ENCODE peak calls at places on chromosomes 13 and 19, in five cellular contexts. S is neural crest cell, B is RWPE2, Y is left lung, U is cardiac muscle cell. A is an unnamed sample.

GRCh38 chr19:32339988-32340874 is 5.2 kb upstream of the ZNF507 start:
- DNase-seq in Y (peak), U (peak), B (no peak), S (peak), A (no peak)

GRCh38 chr19:48913114-48913513 is 13.0 kb downstream of the NUCB1 start:
- DNase-seq in S (no peak), Y (no peak), B (no peak), U (no peak), A (no peak)

GRCh38 chr13:34474469-34474868 is 467.6 kb upstream of the NBEA start:
- DNase-seq in S (no peak), Y (no peak), U (no peak), B (no peak), A (no peak)

GRCh38 chr19:39136225-39136940 is 10.8 kb downstream of the PAK4 start:
- DNase-seq in Y (no peak), B (no peak), U (no peak), S (no peak), A (no peak)

GRCh38 chr19:18473003-18473705 is 35.2 kb upstream of the ISYNA1 start:
- DNase-seq in Y (no peak), S (no peak), U (no peak), B (no peak), A (no peak)

GRCh38 chr19:35419046-35419445 is 29.0 kb upstream of the FFAR2 start:
- DNase-seq in S (no peak), B (no peak), U (no peak), Y (no peak), A (no peak)

GRCh38 chr13:98768522-98768921 is 16.1 kb upstream of the SLC15A1 start:
- DNase-seq in S (no peak), Y (no peak), U (no peak), B (no peak), A (no peak)

GRCh38 chr19:49149652-49150105 is 5.5 kb downstream of the HRC start:
- DNase-seq in Y (peak), U (peak), B (no peak), S (peak), A (no peak)

GRCh38 chr13:33978653-33979052 is 160.7 kb downstream of the RFC3 start:
- DNase-seq in U (no peak), S (no peak), Y (no peak), B (no peak), A (no peak)

GRCh38 chr19:32232449-32232848 is 113.0 kb upstream of the ZNF507 start:
- DNase-seq in S (no peak), U (no peak), B (no peak), Y (no peak), A (no peak)

GRCh38 chr13:43180036-43180660 is 156.8 kb downstream of the DNAJC15 start:
- DNase-seq in B (no peak), U (no peak), Y (no peak), S (no peak), A (no peak)

GRCh38 chr13:43185206-43185605 is 161.8 kb downstream of the DNAJC15 start:
- DNase-seq in U (no peak), B (no peak), Y (no peak), S (no peak), A (no peak)

DNA sequence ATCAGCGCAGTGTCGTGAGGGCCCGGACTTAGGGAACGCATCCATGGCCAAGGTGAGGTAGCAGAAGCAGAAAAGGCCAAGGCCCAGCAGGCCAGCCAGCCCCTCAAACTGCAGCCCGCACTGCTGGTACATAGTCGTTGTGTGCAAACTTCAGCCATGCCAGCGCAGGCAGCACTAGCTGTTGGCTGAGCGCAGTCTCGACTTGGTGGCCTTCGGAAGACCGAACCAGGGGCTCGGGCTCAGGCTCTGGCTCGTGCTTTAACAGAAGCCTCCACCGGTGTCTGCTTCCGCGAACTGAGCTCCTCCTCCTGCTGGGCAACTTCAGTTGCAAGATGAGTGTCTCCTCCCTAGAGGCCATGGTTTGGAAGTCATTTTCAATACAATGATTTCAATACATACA is 157.5 kb downstream of the DNAJC15 start:
- DNase-seq in Y (no peak), S (no peak), B (no peak), U (no peak), A (no peak)
- TF ChIP-seq CTCF in Y (no peak), S (no peak), B (no peak), U (no peak), A (no peak)

DNA sequence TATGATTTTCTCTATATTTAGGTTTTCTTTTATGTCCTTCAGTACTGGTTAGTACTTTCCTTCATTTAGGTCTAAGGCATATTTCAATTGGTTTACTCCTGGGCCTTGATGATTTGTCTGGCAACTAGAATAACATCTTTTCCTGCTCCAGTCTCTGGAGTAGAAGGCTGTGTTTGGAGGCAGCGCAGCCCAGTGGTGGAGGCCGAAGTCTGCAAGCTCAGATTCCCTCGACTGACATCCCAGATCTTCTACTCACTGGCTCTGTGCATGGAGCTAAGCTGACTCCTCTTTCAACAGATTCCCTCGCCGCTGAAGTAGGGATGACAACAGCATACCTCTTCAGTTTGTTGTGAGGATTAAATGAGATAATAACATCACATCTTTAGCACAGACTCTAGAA is 141.0 kb downstream of the RAP2A start:
- DNase-seq in B (no peak), S (no peak), Y (no peak), U (peak), A (no peak)
- TF ChIP-seq CTCF in B (peak), S (peak), Y (peak), U (peak), A (peak)

GRCh38 chr19:2613507-2614295 is 88.8 kb downstream of the GNG7 start:
- DNase-seq in U (peak), B (no peak), Y (peak), S (peak), A (no peak)

GRCh38 chr19:2609389-2610116 is 92.9 kb downstream of the GNG7 start:
- DNase-seq in S (no peak), U (no peak), B (no peak), Y (peak), A (no peak)

GRCh38 chr19:2612619-2613249 is 89.8 kb downstream of the GNG7 start:
- DNase-seq in U (no peak), Y (no peak), S (no peak), B (no peak), A (no peak)

GRCh38 chr19:2610637-2611482 is 91.6 kb downstream of the GNG7 start:
- DNase-seq in Y (peak), U (peak), B (peak), S (peak), A (peak)

DNA sequence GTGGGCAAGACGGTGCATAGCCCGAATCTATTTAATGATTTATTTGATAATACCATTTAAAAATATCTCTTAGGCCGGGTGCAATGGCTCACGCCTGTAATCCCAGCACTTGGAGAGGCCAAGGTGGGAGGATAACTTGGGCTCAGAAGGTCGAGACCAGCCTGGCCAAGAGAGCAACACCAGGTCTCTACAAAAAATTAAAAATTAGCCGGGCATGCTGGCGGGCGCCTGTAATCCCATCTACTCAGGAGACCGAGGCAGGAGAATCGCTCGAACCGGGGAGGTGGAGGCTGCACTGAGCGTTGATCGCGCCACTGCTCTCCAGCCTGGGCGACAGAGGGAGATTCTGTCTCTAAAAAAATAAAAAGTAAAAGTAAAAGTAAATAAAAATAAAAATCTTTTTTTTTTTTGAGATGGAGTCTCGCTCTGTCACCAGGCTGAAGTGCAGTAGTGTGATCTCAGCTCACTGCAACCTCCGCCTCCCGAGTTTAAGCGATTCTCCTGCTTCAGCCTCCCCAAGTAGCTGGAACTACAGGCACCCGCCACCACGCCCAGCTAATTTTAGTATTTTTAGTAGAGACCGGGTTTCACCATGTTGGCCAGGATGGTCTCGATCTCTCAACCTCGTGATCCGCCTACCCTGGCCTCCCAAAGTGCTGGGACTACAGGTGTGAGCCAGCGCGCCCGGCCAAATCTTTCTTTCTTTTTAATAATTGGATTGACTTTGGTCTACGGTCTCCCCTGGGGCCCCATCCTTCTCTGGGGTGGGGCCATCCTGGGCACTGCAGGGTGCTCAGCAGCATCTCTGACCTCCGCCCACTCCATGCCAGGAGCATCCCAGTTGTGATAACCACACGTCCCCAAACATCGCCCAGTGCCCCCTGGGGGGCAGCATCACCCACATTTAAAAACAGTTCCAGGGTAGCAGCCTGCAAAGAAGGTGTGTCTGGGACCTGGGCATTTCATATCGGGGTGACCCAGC is 90.7 kb downstream of the GNG7 start:
- DNase-seq in U (no peak), S (no peak), Y (no peak), B (no peak), A (no peak)
- TF ChIP-seq CTCF in U (no peak), S (peak), Y (no peak), B (peak), A (no peak)

DNA sequence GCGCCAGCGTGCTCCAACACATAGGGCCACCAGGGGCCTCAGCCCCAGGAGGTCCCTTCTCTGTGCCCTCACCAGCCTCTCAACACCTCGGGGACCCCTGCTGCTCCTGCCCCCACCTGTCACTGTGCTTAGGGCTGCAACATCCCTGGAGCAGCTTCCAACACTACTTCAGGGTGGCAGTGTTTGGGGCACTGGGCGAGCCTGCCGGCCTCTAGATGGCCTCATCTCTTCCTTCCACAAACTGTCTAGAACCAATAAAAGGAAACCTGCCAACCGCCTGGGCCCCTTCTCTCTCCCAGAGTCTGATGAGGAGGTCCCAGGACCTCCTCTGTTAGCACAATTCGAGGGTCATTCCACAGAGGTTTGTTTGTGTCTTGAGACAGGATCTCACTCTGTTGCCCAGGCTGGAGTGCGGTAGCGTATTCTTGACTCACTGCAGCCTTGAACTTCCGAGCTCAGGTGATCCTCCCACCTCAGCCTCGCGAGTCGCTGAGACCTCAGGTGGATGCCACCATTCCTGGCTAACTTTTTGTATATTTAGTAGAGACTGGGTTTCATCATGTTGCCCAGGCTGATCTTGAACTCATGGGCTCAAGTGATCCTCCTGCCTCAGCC is 10.1 kb upstream of the SHD start:
- DNase-seq in B (no peak), S (no peak), Y (no peak), U (no peak), A (no peak)
- TF ChIP-seq CTCF in B (no peak), S (no peak), Y (no peak), U (no peak), A (no peak)

GRCh38 chr13:46795321-46795720 is 1.6 kb downstream of the ESD start:
- DNase-seq in Y (no peak), B (no peak), U (no peak), S (no peak), A (no peak)
- TF ChIP-seq CTCF in Y (no peak), B (no peak), U (no peak), S (no peak), A (no peak)

GRCh38 chr13:42048625-42049453 is at the start of gene DGKH:
- DNase-seq in Y (peak), S (peak), B (peak), U (peak), A (peak)
- TF ChIP-seq CTCF in Y (peak), S (peak), B (peak), U (peak), A (no peak)